ENCODE peak calls at places on chromosomes 4 and X, in four cellular contexts. D is neural progenitor cell, P is lower leg skin, X is prostate gland. T is an unnamed sample.

GRCh38 chr4:110663738-110664444 is 41.0 kb upstream of the PITX2 start:
- DNase-seq in D (no peak), P (no peak), X (no peak), T (no peak)

GRCh38 chr4:154076921-154077320 is 288.0 kb upstream of the SFRP2 start:
- DNase-seq in D (no peak), P (no peak), X (no peak), T (no peak)

GRCh38 chrX:140064993-140065392 is 99.7 kb upstream of the CXorf66 start:
- DNase-seq in D (no peak), P (no peak), X (no peak), T (no peak)

GRCh38 chr4:186037692-186038658 is 31.0 kb upstream of the TLR3 start:
- DNase-seq in D (peak), P (peak), X (peak), T (peak)

GRCh38 chr4:20698820-20699219 is 1.4 kb upstream of the PACRGL start:
- DNase-seq in D (no peak), P (no peak), X (no peak), T (no peak)

GRCh38 chr4:133045288-133045687 is 103.8 kb upstream of the PCDH10 start:
- DNase-seq in D (no peak), P (no peak), X (no peak), T (no peak)

GRCh38 chr4:174707277-174707676 is 121.8 kb downstream of the GLRA3 start:
- DNase-seq in D (no peak), P (no peak), X (no peak), T (no peak)

GRCh38 chr4:145731026-145731425 is 51.1 kb downstream of the C4orf51 start:
- DNase-seq in D (no peak), P (no peak), X (peak), T (peak)

GRCh38 chrX:11474576-11474975 is 181.4 kb downstream of the AMELX start:
- DNase-seq in D (no peak), P (no peak), X (no peak), T (no peak)

GRCh38 chr4:82787342-82787741 is 11.3 kb downstream of the SCD5 start:
- DNase-seq in D (no peak), P (no peak), X (no peak), T (no peak)

GRCh38 chr4:128517739-128518510 is 230.3 kb upstream of the PGRMC2 start:
- DNase-seq in D (peak), P (peak), X (no peak), T (peak)

DNA sequence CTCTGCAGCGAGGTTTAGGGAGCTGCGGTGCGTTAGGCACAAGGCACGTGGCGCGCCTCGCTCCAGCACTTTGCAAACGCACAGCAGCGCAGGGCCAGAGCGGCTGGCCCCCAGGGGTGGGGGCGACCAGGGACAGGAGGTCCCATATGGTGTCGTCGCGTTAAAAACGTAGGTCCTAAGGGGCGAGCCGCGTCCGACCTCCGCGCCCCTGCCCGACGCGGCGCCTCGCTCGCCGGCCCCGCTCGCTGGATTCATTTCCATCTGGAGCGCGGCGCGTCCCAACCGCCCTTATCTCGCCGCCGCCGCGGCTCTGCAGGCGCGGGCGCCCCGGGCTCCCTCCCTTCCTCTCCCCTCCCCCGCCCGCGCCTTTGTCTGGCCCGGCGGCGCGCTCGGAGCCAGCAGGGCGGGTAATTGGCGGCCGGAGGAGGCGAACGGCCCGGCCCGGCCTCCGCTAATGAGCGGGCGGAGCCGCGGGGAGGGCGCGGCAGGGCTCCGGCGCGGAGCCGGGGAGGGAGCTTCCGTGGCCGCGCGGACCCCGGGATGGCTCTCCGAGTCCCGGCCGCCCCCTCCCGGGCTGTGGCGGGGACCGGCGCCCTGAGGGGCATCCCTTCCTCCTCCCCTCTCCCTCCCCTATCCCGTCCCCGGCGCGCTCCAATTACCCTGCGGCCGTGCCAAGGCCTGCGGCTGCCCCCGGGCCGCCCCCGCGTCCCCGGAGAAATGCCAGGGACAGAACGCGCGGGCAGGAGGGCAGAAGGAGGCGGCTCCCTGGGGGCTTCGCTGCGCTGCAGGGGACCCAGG is 409.0 kb downstream of the BCOR start:
- DNase-seq in D (peak), P (no peak), X (peak), T (no peak)
- H3K4me3 ChIP-seq in D (peak), P (no peak), X (peak), T (peak)

GRCh38 chrX:153777261-153778090 is 3.4 kb upstream of the SRPK3 start:
- DNase-seq in D (no peak), P (no peak), X (no peak), T (no peak)

GRCh38 chrX:153776611-153777045 is 4.2 kb upstream of the SRPK3 start:
- DNase-seq in D (no peak), P (no peak), X (no peak), T (no peak)

GRCh38 chrX:153778151-153778551 is 2.7 kb upstream of the SRPK3 start:
- DNase-seq in D (no peak), P (no peak), X (no peak), T (no peak)

GRCh38 chrX:153779891-153780677 is 757 bp upstream of the SRPK3 start:
- DNase-seq in D (no peak), P (no peak), X (no peak), T (no peak)

DNA sequence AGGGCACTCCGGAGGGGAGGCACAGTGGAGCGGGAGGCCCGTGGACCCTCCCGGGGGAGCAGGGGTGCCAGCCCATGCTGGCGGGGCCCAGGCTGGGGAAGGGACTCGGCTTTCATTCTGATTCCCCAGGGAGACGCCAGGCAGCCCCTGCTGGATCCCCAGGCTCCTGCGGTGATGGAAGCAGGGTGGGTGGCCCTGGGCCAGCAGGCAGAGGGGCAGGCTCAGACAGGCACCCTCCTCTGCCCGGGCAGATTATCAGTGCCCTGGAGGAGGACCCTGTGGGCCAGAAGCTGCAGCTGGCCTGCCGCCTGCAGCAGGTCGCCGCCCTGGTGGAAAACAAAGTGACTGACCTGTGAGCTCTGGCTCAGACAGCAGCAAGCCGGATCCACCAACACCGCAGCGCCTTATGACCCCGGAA is 2.1 kb upstream of the SRPK3 start:
- DNase-seq in D (no peak), P (no peak), X (no peak), T (no peak)
- TF ChIP-seq CTCF in D (peak), P (no peak), X (no peak), T (peak)

DNA sequence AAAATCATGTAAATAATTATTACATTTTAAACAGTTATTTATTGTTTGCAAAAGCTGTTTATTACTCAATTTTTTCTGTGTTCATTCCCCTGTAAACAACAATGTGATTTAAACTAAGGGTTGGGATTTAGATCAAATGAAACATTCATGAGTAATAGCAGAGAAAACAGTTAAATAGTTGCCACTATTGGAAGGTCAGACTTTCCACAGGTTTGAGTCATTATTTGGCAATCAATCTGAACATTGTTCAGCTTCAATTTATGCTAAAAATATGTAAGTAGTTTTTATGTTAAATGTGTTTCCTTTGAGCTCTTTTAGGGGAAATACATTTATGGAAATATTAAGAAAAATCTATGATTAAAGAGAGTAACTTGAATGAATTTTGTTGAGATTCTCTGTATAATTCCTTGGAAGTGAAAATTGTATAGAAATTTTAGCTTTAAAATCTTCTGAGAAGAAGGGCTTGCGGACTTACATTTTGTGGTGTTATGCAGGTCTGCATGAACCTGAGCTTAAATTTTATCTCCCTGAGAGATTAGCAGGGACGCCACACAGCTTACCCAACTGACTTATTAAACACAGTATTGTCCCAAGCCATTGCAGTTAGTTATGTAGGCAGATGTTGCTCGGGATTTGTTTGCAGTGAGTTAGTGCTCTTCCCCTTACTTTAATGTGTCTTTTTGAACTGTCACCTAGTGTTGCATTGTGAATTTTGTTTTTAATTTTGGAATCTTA is 145.0 kb downstream of the STIM2 start:
- DNase-seq in D (no peak), P (no peak), X (no peak), T (no peak)
- H3K4me3 ChIP-seq in D (no peak), P (no peak), X (no peak), T (peak)

GRCh38 chr4:2436761-2437474 is 18.2 kb downstream of the CFAP99 start:
- DNase-seq in D (no peak), P (no peak), X (no peak), T (no peak)

GRCh38 chr4:2433609-2434350 is 15.0 kb downstream of the CFAP99 start:
- DNase-seq in D (no peak), P (no peak), X (peak), T (no peak)

GRCh38 chr4:2437475-2438215 is 18.9 kb downstream of the CFAP99 start:
- DNase-seq in D (no peak), P (no peak), X (no peak), T (no peak)

GRCh38 chr4:2434420-2434819 is 15.7 kb downstream of the CFAP99 start:
- DNase-seq in D (no peak), P (no peak), X (no peak), T (no peak)

DNA sequence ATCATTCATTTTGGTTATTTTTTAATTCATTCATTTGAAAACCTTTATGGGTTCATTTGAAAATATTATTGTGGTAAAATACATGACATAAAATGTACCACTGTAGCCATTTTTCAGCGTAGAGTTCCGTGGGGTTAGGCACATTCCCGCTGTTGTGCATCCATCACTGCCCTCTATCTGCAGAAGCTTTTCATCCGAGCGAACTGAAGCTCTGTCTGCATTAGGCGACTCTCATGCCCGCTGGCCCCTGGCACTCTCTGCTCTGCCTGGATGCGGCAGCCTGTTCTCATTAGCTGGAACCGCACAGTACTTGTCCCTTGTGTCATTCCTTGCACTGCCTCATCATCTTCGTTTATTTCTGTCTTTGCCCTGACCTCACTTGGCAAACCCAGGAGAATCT is 17.5 kb downstream of the CFAP99 start:
- DNase-seq in D (no peak), P (no peak), X (no peak), T (no peak)
- TF ChIP-seq CTCF in D (no peak), P (no peak), X (no peak), T (no peak)

GRCh38 chrX:130083107-130083490 is 27.2 kb downstream of the ELF4 start:
- DNase-seq in D (peak), P (no peak), X (no peak), T (no peak)

GRCh38 chrX:130086414-130087207 is 23.7 kb downstream of the ELF4 start:
- DNase-seq in D (no peak), P (no peak), X (no peak), T (no peak)

GRCh38 chrX:130083656-130084382 is 26.5 kb downstream of the ELF4 start:
- DNase-seq in D (no peak), P (no peak), X (no peak), T (no peak)

GRCh38 chrX:130085551-130085986 is 24.7 kb downstream of the ELF4 start:
- DNase-seq in D (no peak), P (no peak), X (no peak), T (no peak)

GRCh38 chrX:130084651-130085237 is 25.6 kb downstream of the ELF4 start:
- DNase-seq in D (no peak), P (no peak), X (no peak), T (no peak)
- H3K4me3 ChIP-seq in D (no peak), P (no peak), X (no peak), T (no peak)

GRCh38 chrX:18674788-18675735 is 3.2 kb upstream of the RS1 start:
- DNase-seq in D (peak), P (peak), X (peak), T (peak)

GRCh38 chrX:18674417-18674787 is 2.5 kb upstream of the RS1 start:
- DNase-seq in D (peak), P (no peak), X (no peak), T (no peak)

GRCh38 chrX:18676050-18676449 is 4.1 kb upstream of the RS1 start:
- DNase-seq in D (no peak), P (no peak), X (no peak), T (no peak)

GRCh38 chrX:18677140-18677834 is 5.4 kb upstream of the RS1 start:
- DNase-seq in D (no peak), P (no peak), X (no peak), T (no peak)

DNA sequence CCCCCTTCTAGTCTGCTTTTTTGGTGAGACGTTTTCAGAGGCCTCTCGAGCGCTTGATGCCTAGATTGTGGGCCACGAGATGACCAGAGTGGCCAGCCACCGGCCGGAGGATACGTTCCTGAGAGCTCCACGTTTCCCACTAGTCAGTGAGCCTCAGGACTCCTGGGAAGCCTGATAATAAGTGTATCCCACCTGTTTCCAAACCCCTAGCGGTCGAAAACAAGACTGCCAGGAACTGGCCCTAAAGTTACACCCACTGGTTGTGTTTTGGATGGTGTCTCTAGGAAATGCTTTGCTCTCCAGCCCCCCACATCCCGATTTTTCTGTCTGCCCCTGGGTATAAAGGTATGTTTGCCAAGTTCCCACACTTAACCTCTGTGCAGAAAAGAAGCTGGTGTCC is 4.6 kb upstream of the RS1 start:
- DNase-seq in D (peak), P (no peak), X (no peak), T (no peak)
- TF ChIP-seq CTCF in D (peak), P (no peak), X (no peak), T (no peak)

DNA sequence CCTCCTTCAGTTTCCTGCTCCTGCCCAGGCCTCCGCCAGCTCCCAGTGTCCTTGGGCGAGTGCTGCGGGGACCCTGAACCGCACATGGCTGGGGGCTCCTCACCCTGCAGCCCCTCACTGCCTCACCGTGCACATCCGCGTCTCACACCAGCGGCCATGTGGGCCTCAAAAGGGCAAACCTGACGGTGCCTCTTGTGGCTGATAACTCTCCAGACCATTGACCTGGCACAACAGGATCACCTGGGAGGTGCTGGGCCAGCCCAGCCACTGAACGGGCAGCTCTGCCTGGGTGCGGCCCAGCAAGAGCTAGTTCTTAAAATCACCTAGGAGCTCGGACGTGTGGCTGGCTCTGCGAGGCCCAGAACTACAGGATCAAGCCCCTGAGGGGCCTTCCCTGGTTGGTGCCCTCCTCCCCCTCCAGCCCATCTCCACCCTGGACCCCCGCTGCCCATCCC is 4.1 kb upstream of the S100P start:
- DNase-seq in D (no peak), P (no peak), X (no peak), T (no peak)
- H3K4me3 ChIP-seq in D (no peak), P (no peak), X (no peak), T (no peak)

DNA sequence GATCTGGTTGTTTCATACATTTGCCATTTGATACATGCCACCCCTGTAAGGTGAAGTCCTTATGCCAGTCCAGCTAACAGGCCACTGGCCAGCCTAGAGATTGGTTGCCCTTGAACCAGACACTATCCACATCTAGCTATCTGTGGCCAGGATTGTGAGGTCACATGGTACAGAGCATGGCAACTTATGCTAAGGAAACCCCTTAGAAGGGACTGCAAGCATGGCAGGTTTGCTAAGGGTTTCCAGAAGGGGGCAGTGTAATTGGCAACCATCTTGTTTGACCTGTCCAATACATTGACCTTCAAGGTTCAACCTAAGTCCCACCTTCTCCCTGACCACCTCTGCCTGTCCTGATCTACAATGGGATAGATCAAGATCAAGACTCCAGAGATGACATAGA is 47.5 kb downstream of the SMC1A start:
- DNase-seq in D (no peak), P (no peak), X (no peak), T (no peak)
- TF ChIP-seq CTCF in D (no peak), P (no peak), X (no peak), T (no peak)

GRCh38 chr4:48958582-48958981 is 27.5 kb upstream of the CWH43 start:
- DNase-seq in D (no peak), P (no peak), X (no peak), T (no peak)

GRCh38 chr4:48949518-48950207 is 36.4 kb upstream of the CWH43 start:
- DNase-seq in D (no peak), P (no peak), X (no peak), T (no peak)

GRCh38 chr4:48949086-48949485 is 37.0 kb upstream of the CWH43 start:
- DNase-seq in D (no peak), P (no peak), X (no peak), T (no peak)

GRCh38 chr4:48954314-48954713 is 31.8 kb upstream of the CWH43 start:
- DNase-seq in D (no peak), P (no peak), X (no peak), T (no peak)
- H3K4me3 ChIP-seq in D (no peak), P (no peak), X (no peak), T (no peak)

T was measured in LNCaP clone FGC.